ENCODE peak calls at places on chromosomes 12 and 14, in ten cellular contexts. C, O, E, N, T, Z, K, B, Q and S are unnamed samples. For H3K27me3, the result is how much of the 10 kb centered on the place peaks cover.

GRCh38 chr12:128069359-128069997 is 197.5 kb upstream of the TMEM132C start:
- DNase-seq in C (peak), O (no peak), E (peak), N (peak), T (no peak), Z (no peak), K (no peak), B (no peak), Q (no peak), S (no peak)

GRCh38 chr14:62462996-62463395 is 582.3 kb downstream of the KCNH5 start:
- DNase-seq in C (no peak), O (no peak), E (no peak), N (no peak), T (no peak), Z (no peak), K (no peak), B (no peak), Q (no peak), S (no peak)

GRCh38 chr12:50072198-50072907 is 12.8 kb upstream of the SMARCD1 start:
- DNase-seq in C (no peak), O (no peak), E (no peak), N (no peak), T (no peak), Z (no peak), K (no peak), B (no peak), Q (no peak), S (no peak)

GRCh38 chr12:96177013-96177412 is 17.2 kb upstream of the ELK3 start:
- DNase-seq in C (no peak), O (no peak), E (peak), N (no peak), T (no peak), Z (no peak), K (no peak), B (no peak), Q (no peak), S (no peak)

GRCh38 chr12:47799357-47799955 is 20.2 kb downstream of the HDAC7 start:
- DNase-seq in C (no peak), O (no peak), E (no peak), N (no peak), T (peak), Z (peak), K (no peak), B (no peak), Q (no peak), S (no peak)

GRCh38 chr14:32202468-32202865 is 602 bp downstream of the RNU6-8 start:
- DNase-seq in C (no peak), O (peak), E (peak), N (no peak), T (no peak), Z (no peak), K (no peak), B (no peak), Q (no peak), S (no peak)

GRCh38 chr12:52817003-52817698 is 3.2 kb upstream of the KRT4 start:
- DNase-seq in C (no peak), O (no peak), E (no peak), N (no peak), T (no peak), Z (no peak), K (no peak), B (no peak), Q (no peak), S (no peak)

GRCh38 chr12:76020731-76021672 is 10.6 kb downstream of the PHLDA1 start:
- DNase-seq in C (no peak), O (no peak), E (peak), N (no peak), T (no peak), Z (no peak), K (no peak), B (no peak), Q (no peak), S (no peak)

GRCh38 chr12:96134200-96134599 is 60.0 kb upstream of the ELK3 start:
- DNase-seq in C (no peak), O (no peak), E (no peak), N (no peak), T (no peak), Z (no peak), K (no peak), B (no peak), Q (no peak), S (no peak)

GRCh38 chr12:27971606-27972005 is 927 bp downstream of the PTHLH start:
- DNase-seq in C (no peak), O (no peak), E (peak), N (no peak), T (no peak), Z (no peak), K (no peak), B (no peak), Q (no peak), S (no peak)

GRCh38 chr12:27975222-27976136 is 2.9 kb upstream of the PTHLH start:
- DNase-seq in C (peak), O (no peak), E (peak), N (no peak), T (peak), Z (no peak), K (no peak), B (no peak), Q (no peak), S (no peak)

GRCh38 chr12:27974735-27975221 is 2.2 kb upstream of the PTHLH start:
- DNase-seq in C (no peak), O (no peak), E (no peak), N (no peak), T (no peak), Z (no peak), K (no peak), B (no peak), Q (no peak), S (no peak)

GRCh38 chr12:27972721-27973120 is at the start of gene PTHLH:
- DNase-seq in C (no peak), O (no peak), E (peak), N (no peak), T (no peak), Z (no peak), K (no peak), B (no peak), Q (no peak), S (no peak)

GRCh38 chr12:27973487-27973890 is 956 bp upstream of the PTHLH start:
- DNase-seq in C (no peak), O (no peak), E (peak), N (no peak), T (no peak), Z (no peak), K (no peak), B (no peak), Q (no peak), S (no peak)
- H3K27me3 ChIP-seq in C (under half), O (under half), E (under half), N (half or more), T (half or more), Z (under half), K (half or more), B (under half), Q (under half), S (half or more)

DNA sequence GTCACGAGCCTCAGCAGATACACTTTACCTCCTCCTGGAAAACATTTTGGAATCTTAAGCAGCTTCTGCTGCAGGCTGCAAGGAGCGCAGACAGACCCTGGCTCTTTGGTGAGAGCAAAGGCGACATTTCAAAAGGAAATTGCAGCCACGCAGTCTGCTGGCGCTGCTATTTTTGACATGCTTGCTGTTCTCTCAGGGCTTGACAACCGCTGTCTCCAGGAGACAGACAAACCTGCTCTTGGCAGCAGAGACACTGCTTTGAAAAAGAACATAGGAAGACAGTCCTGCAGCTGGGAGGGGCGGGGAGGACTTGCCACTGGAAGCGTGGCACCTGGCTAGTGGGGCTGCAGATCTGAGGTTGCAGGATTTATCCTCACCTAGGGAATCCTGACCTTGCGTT is 91.9 kb upstream of the KCNA1 start:
- DNase-seq in C (no peak), O (no peak), E (no peak), N (no peak), T (no peak), Z (no peak), K (no peak), B (no peak), Q (no peak), S (no peak)
- H3K4me3 ChIP-seq in C (no peak), O (no peak), E (no peak), N (no peak), T (no peak), Z (no peak), K (no peak), B (no peak), Q (no peak), S (no peak)

DNA sequence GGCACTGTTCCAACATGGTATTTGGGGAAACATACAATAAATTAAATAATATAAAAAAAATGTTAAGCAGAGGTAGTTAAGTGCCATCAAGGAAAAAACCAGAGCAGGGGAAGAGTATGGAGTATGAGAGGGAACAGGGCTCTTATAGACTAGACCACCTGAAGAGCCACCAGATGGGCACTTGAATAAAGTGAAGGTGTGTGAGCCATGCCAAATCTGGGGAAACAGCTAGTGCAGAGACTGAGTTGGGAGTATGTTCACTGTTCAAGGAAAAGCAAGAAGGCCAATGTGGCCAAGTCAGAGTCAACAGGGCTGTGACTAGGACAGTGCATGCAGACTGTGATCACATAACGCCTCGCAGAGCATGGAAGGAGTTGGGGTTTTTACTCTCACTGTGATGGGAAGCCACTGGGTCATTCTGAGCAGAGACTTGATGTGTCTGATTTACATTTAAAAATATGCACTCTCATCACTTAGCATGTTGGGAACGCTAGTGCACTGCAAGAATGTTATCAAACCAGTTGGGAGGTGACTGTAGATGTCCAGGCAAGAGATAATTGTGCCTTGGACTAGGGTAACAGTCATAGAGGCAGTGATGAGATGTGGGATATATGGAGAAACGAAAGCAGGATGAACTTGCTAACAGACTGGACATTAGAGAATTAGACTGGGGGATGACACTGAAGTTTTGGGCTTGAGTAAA is 25.6 kb downstream of the NDUFA12 start:
- DNase-seq in C (no peak), O (no peak), E (no peak), N (no peak), T (no peak), Z (no peak), K (no peak), B (no peak), Q (no peak), S (no peak)
- H3K27me3 ChIP-seq in C (under half), O (under half), E (under half), N (under half), T (under half), Z (under half), K (under half), B (under half), Q (under half), S (under half)

GRCh38 chr14:101322223-101322622 is 239.1 kb upstream of the DIO3 start:
- DNase-seq in C (no peak), O (no peak), E (no peak), N (no peak), T (no peak), Z (no peak), K (no peak), B (no peak), Q (no peak), S (no peak)

GRCh38 chr14:101318271-101318670 is 243.0 kb upstream of the DIO3 start:
- DNase-seq in C (no peak), O (no peak), E (no peak), N (no peak), T (no peak), Z (no peak), K (no peak), B (no peak), Q (no peak), S (no peak)

GRCh38 chr14:101325319-101325718 is 236.0 kb upstream of the DIO3 start:
- DNase-seq in C (no peak), O (no peak), E (no peak), N (no peak), T (no peak), Z (no peak), K (no peak), B (no peak), Q (no peak), S (no peak)

GRCh38 chr14:101320386-101320785 is 240.9 kb upstream of the DIO3 start:
- DNase-seq in C (no peak), O (no peak), E (no peak), N (no peak), T (no peak), Z (no peak), K (no peak), B (no peak), Q (no peak), S (no peak)

GRCh38 chr14:101323111-101323510 is 238.2 kb upstream of the DIO3 start:
- DNase-seq in C (no peak), O (no peak), E (no peak), N (no peak), T (no peak), Z (no peak), K (no peak), B (no peak), Q (no peak), S (no peak)
- H3K4me3 ChIP-seq in C (no peak), O (no peak), E (no peak), N (no peak), T (no peak), Z (no peak), K (no peak), B (no peak), Q (no peak), S (no peak)

GRCh38 chr12:107118624-107119023 is 25.3 kb upstream of the CRY1 start:
- DNase-seq in C (no peak), O (no peak), E (no peak), N (no peak), T (no peak), Z (no peak), K (no peak), B (no peak), Q (no peak), S (no peak)

GRCh38 chr12:107110519-107110859 is 17.1 kb upstream of the CRY1 start:
- DNase-seq in C (no peak), O (no peak), E (no peak), N (no peak), T (no peak), Z (no peak), K (no peak), B (no peak), Q (no peak), S (no peak)

GRCh38 chr12:107111314-107111713 is 18.0 kb upstream of the CRY1 start:
- DNase-seq in C (no peak), O (no peak), E (no peak), N (no peak), T (no peak), Z (no peak), K (no peak), B (no peak), Q (no peak), S (no peak)

GRCh38 chr12:107119091-107119490 is 25.7 kb upstream of the CRY1 start:
- DNase-seq in C (no peak), O (no peak), E (no peak), N (no peak), T (no peak), Z (no peak), K (no peak), B (no peak), Q (no peak), S (no peak)

DNA sequence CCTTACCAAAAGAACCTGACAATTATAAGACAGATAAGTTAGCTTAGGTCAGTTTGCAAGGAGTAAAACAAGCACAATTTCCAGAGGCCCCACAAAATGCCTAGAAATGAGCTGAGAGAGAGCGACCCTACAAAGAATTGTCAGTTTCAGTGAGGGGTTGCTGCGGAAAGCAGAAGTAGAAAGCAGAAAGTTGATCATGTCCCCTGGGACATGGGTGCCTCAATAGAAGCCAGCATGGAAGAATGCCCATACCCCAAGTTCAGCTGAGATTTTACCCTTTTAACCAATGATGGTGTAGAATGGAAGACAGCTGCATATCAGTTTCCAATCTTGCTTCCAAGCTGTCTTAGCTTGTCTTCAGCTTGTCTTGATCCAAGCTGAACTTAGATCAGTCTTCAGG is 21.8 kb upstream of the CRY1 start:
- DNase-seq in C (no peak), O (no peak), E (no peak), N (no peak), T (no peak), Z (no peak), K (no peak), B (no peak), Q (no peak), S (no peak)
- H3K27me3 ChIP-seq in C (under half), O (under half), E (under half), N (under half), T (under half), Z (under half), K (under half), B (under half), Q (under half), S (under half)

GRCh38 chr14:95500201-95500681 is 16.2 kb downstream of the SYNE3 start:
- DNase-seq in C (no peak), O (no peak), E (no peak), N (no peak), T (no peak), Z (peak), K (no peak), B (no peak), Q (no peak), S (no peak)

GRCh38 chr14:95499354-95499750 is 17.1 kb downstream of the SYNE3 start:
- DNase-seq in C (no peak), O (no peak), E (no peak), N (no peak), T (no peak), Z (no peak), K (no peak), B (no peak), Q (no peak), S (no peak)

GRCh38 chr14:95502381-95502950 is 14.0 kb downstream of the SYNE3 start:
- DNase-seq in C (no peak), O (no peak), E (no peak), N (no peak), T (no peak), Z (no peak), K (no peak), B (no peak), Q (no peak), S (no peak)

GRCh38 chr14:95498622-95499353 is 17.7 kb downstream of the SYNE3 start:
- DNase-seq in C (no peak), O (peak), E (no peak), N (no peak), T (no peak), Z (peak), K (no peak), B (no peak), Q (no peak), S (no peak)

GRCh38 chr14:95500772-95501401 is 15.6 kb downstream of the SYNE3 start:
- DNase-seq in C (no peak), O (no peak), E (peak), N (no peak), T (peak), Z (peak), K (no peak), B (peak), Q (no peak), S (no peak)
- H3K4me3 ChIP-seq in C (no peak), O (no peak), E (no peak), N (no peak), T (no peak), Z (no peak), K (peak), B (no peak), Q (no peak), S (no peak)

GRCh38 chr14:60648934-60649814 is at the start of gene SIX1:
- DNase-seq in C (peak), O (peak), E (peak), N (no peak), T (peak), Z (peak), K (peak), B (no peak), Q (no peak), S (peak)
- H3K27me3 ChIP-seq in C (under half), O (under half), E (under half), N (half or more), T (under half), Z (under half), K (half or more), B (half or more), Q (half or more), S (half or more)

GRCh38 chr14:29149798-29150197 is 383.2 kb downstream of the FOXG1 start:
- DNase-seq in C (no peak), O (no peak), E (no peak), N (no peak), T (no peak), Z (no peak), K (no peak), B (no peak), Q (no peak), S (no peak)

GRCh38 chr14:29148221-29148620 is 381.6 kb downstream of the FOXG1 start:
- DNase-seq in C (no peak), O (no peak), E (no peak), N (no peak), T (no peak), Z (no peak), K (no peak), B (no peak), Q (no peak), S (no peak)

GRCh38 chr14:29140059-29140458 is 373.5 kb downstream of the FOXG1 start:
- DNase-seq in C (no peak), O (no peak), E (no peak), N (no peak), T (no peak), Z (no peak), K (no peak), B (no peak), Q (no peak), S (no peak)

GRCh38 chr14:29144598-29144997 is 378.0 kb downstream of the FOXG1 start:
- DNase-seq in C (no peak), O (no peak), E (peak), N (no peak), T (no peak), Z (no peak), K (no peak), B (no peak), Q (no peak), S (no peak)
- H3K4me3 ChIP-seq in C (no peak), O (no peak), E (no peak), N (no peak), T (no peak), Z (no peak), K (no peak), B (no peak), Q (no peak), S (no peak)

GRCh38 chr12:11694528-11694927 is 45.1 kb downstream of the ETV6 start:
- DNase-seq in C (no peak), O (no peak), E (no peak), N (no peak), T (no peak), Z (no peak), K (no peak), B (no peak), Q (no peak), S (no peak)
- H3K27me3 ChIP-seq in C (under half), O (under half), E (under half), N (under half), T (under half), Z (under half), K (under half), B (under half), Q (under half), S (under half)